ENCODE peak calls at places on chromosomes 1 and 21, in nine cellular contexts. X is Ammon's horn; U is stimulated activated CD8-positive, alpha-beta memory T cell treated with anti-CD3 and anti-CD28 coated beads, Interleukin-7, amount 100 ng/mL, for 1 hour; C is Caki2; A is kidney epithelial cell; J is astrocyte of the cerebellum; N is cardiac fibroblast; Y is CD4-positive, CD25-positive, alpha-beta regulatory T cell; P is activated CD4-positive, alpha-beta memory T cell treated with anti-CD3 and anti-CD28 coated beads for 36 hours. L is an unnamed sample.
A peak's percentile ranks its signal among the peaks of the same experiment; 100 is the strongest.

GRCh38 chr1:210841926-210842625 is 291.9 kb downstream of the KCNH1 start:
- DNase-seq in X (no peak), U (no peak), C (no peak), A (no peak), J (no peak), N (no peak), Y (no peak), P (no peak), L (no peak)

GRCh38 chr21:45136927-45137611 is 62.7 kb downstream of the ADARB1 start:
- DNase-seq in X (peak; percentile 89), U (peak; percentile 9), C (peak; percentile 63), A (peak; percentile 56), J (peak; percentile 86), N (peak; percentile 91), Y (peak; percentile 42), P (peak; percentile 78), L (peak; percentile 89)

GRCh38 chr1:2248127-2248826 is 20.2 kb downstream of the SKI start:
- DNase-seq in X (no peak), U (no peak), C (no peak), A (no peak), J (no peak), N (no peak), Y (no peak), P (no peak), L (no peak)

GRCh38 chr1:1597275-1597930 is 2.5 kb downstream of the FNDC10 start:
- DNase-seq in X (no peak), U (no peak), C (peak; percentile 22), A (no peak), J (no peak), N (no peak), Y (no peak), P (peak; percentile 42), L (no peak)

GRCh38 chr1:154320882-154321608 is at the start of gene AQP10:
- DNase-seq in X (no peak), U (no peak), C (no peak), A (no peak), J (no peak), N (peak; percentile 86), Y (no peak), P (no peak), L (peak; percentile 31)

GRCh38 chr1:68100571-68100970 is 50.1 kb upstream of the DIRAS3 start:
- DNase-seq in X (no peak), U (no peak), C (no peak), A (no peak), J (no peak), N (no peak), Y (no peak), P (no peak), L (no peak)

GRCh38 chr21:43851593-43851992 is 13.4 kb upstream of the AGPAT3 start:
- DNase-seq in X (no peak), U (no peak), C (no peak), A (no peak), J (no peak), N (no peak), Y (no peak), P (no peak), L (no peak)

GRCh38 chr21:45286671-45287437 is 841 bp downstream of the POFUT2 start:
- DNase-seq in X (no peak), U (no peak), C (no peak), A (no peak), J (no peak), N (no peak), Y (no peak), P (peak; percentile 10), L (no peak)

GRCh38 chr1:223700942-223701637 is 11.2 kb upstream of the CAPN2 start:
- DNase-seq in X (no peak), U (no peak), C (peak; percentile 99), A (peak; percentile 94), J (peak; percentile 92), N (peak; percentile 92), Y (no peak), P (peak; percentile 52), L (peak; percentile 98)

GRCh38 chr1:30694248-30695175 is 28.9 kb downstream of the MATN1 start:
- DNase-seq in X (no peak), U (no peak), C (no peak), A (no peak), J (no peak), N (no peak), Y (no peak), P (no peak), L (no peak)

GRCh38 chr1:192878249-192878648 is 69.4 kb downstream of the RGS2 start:
- DNase-seq in X (no peak), U (no peak), C (no peak), A (no peak), J (peak; percentile 74), N (peak; percentile 88), Y (no peak), P (no peak), L (peak; percentile 43)

GRCh38 chr1:235151033-235151432 is 10.0 kb downstream of the RBM34 start:
- DNase-seq in X (no peak), U (no peak), C (no peak), A (no peak), J (no peak), N (no peak), Y (no peak), P (no peak), L (no peak)

L was measured in iris pigment epithelial cell.